ENCODE peak calls at places on chromosomes 16 and 17, in five cellular contexts. I is cardiac fibroblast, X is HL-60, Y is epithelial cell of esophagus, T is heart right ventricle. L is an unnamed sample.

GRCh38 chr17:78879679-78880186 is 23.3 kb downstream of the CEP295NL start:
- DNase-seq in T (peak; percentile 80), X (peak; percentile 48), I (peak; percentile 97), Y (no peak), L (peak; percentile 53)

GRCh38 chr16:24635900-24636610 is 93.4 kb upstream of the TNRC6A start:
- DNase-seq in Y (peak; percentile 83), I (peak; percentile 95), X (no peak), T (peak; percentile 59), L (peak; percentile 72)

GRCh38 chr16:69366431-69366830 is 14.8 kb upstream of the TMED6 start:
- DNase-seq in Y (no peak), X (no peak), T (no peak), I (no peak), L (no peak)

GRCh38 chr16:87499189-87499486 is 6.3 kb upstream of the ZCCHC14 start:
- DNase-seq in X (no peak), Y (peak; percentile 73), I (peak; percentile 93), T (no peak), L (peak; percentile 54)

GRCh38 chr17:79594271-79594670 is 16.6 kb downstream of the RBFOX3 start:
- DNase-seq in X (no peak), T (no peak), I (no peak), Y (no peak), L (no peak)

GRCh38 chr16:24511801-24512200 is 27.6 kb upstream of the RBBP6 start:
- DNase-seq in Y (no peak), T (no peak), X (no peak), I (no peak), L (no peak)

GRCh38 chr17:82320140-82320840 is 2.9 kb upstream of the CD7 start:
- DNase-seq in T (peak; percentile 10), X (no peak), Y (no peak), I (no peak), L (no peak)

GRCh38 chr17:45428954-45429337 is 3.7 kb downstream of the ARHGAP27 start:
- DNase-seq in X (peak; percentile 67), I (no peak), T (no peak), Y (no peak), L (no peak)

GRCh38 chr16:4315185-4316102 is at the start of gene GLIS2:
- DNase-seq in X (no peak), I (peak; percentile 66), Y (peak; percentile 49), T (peak; percentile 76), L (no peak)

GRCh38 chr17:9658593-9659211 is 13.4 kb downstream of the USP43 start:
- DNase-seq in Y (no peak), T (no peak), I (no peak), X (no peak), L (no peak)

GRCh38 chr16:73023752-73024570 is 24.0 kb downstream of the ZFHX3 start:
- DNase-seq in T (no peak), I (no peak), Y (no peak), X (no peak), L (no peak)

GRCh38 chr16:49639739-49640388 is 216.0 kb downstream of the ZNF423 start:
- DNase-seq in T (peak; percentile 76), Y (no peak), X (no peak), I (peak; percentile 74), L (no peak)

GRCh38 chr17:73521376-73521775 is 122.9 kb downstream of the SDK2 start:
- DNase-seq in Y (no peak), X (no peak), T (no peak), I (no peak), L (no peak)

GRCh38 chr17:77345260-77345910 is 204.6 kb downstream of the SEC14L1 start:
- DNase-seq in Y (no peak), X (no peak), T (no peak), I (peak; percentile 35), L (no peak)

GRCh38 chr16:55642611-55643010 is 13.2 kb upstream of the SLC6A2 start:
- DNase-seq in T (no peak), I (no peak), Y (no peak), X (no peak), L (no peak)

GRCh38 chr17:50618300-50618699 is 16.4 kb upstream of the ABCC3 start:
- DNase-seq in I (peak; percentile 48), Y (no peak), X (no peak), T (no peak), L (peak; percentile 25)

GRCh38 chr17:31226950-31227349 is 70.1 kb downstream of the OMG start:
- DNase-seq in I (no peak), Y (no peak), T (no peak), X (no peak), L (no peak)

GRCh38 chr17:42937712-42938596 is 26.3 kb downstream of the AARSD1 start:
- DNase-seq in T (no peak), X (peak; percentile 43), Y (peak; percentile 59), I (peak; percentile 78), L (no peak)

GRCh38 chr17:74116087-74116717 is 87.3 kb upstream of the RPL38 start:
- DNase-seq in X (no peak), I (no peak), T (no peak), Y (no peak), L (no peak)

GRCh38 chr16:21638573-21638975 is 13.8 kb downstream of the IGSF6 start:
- DNase-seq in X (no peak), Y (peak; percentile 95), T (no peak), I (peak; percentile 78), L (no peak)

GRCh38 chr17:49022391-49022941 is 25.3 kb downstream of the IGF2BP1 start:
- DNase-seq in X (no peak), Y (peak; percentile 30), I (peak; percentile 66), T (no peak), L (no peak)

GRCh38 chr17:78351449-78352006 is 8.3 kb downstream of the SOCS3 start:
- DNase-seq in T (peak; percentile 93), Y (peak; percentile 99), I (peak; percentile 96), X (no peak), L (no peak)

GRCh38 chr16:4096509-4096908 is 19.7 kb downstream of the ADCY9 start:
- DNase-seq in I (no peak), T (no peak), Y (no peak), X (no peak), L (no peak)

GRCh38 chr17:21345236-21345635 is 30.9 kb upstream of the KCNJ12 start:
- DNase-seq in I (no peak), T (no peak), Y (peak; percentile 12), X (no peak), L (no peak)

GRCh38 chr17:80204626-80205468 is 15.3 kb downstream of the SGSH start:
- DNase-seq in T (no peak), X (no peak), I (no peak), Y (no peak), L (no peak)

GRCh38 chr16:73510852-73511251 is 462.9 kb upstream of the ZFHX3 start:
- DNase-seq in T (no peak), Y (no peak), I (no peak), X (no peak), L (no peak)

DNA sequence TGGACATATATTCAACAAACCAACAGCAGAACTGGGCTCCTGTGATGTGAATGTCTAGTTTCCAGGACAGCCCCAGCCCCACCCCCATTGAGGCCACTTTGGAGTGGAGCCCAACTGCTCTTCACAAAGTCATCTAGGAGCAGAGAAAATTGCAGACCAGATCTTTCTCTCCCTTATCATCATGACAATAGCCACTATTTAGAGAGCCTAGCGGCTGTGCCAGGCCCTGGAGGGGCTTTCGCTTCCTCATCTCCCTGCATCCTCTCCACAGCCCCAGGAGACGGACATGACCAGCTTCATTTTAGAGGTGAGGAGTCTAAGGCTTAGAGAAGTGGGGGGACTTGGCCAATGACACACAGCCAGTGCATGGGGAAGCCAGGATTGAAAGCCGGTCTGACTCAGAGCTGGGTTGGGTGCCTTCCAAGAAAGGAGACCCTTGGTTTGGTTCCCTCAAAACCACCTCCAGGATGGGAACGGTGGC is 1.4 kb downstream of the PRSS8 start:
- DNase-seq in X (peak; percentile 32), Y (peak; percentile 64), I (no peak), T (no peak), L (no peak)
- H3K4me3 ChIP-seq in X (no peak overlapping the region), Y (peak overlapping the region; percentile 83), I (no peak overlapping the region), T (no peak overlapping the region), L (no peak overlapping the region)

DNA sequence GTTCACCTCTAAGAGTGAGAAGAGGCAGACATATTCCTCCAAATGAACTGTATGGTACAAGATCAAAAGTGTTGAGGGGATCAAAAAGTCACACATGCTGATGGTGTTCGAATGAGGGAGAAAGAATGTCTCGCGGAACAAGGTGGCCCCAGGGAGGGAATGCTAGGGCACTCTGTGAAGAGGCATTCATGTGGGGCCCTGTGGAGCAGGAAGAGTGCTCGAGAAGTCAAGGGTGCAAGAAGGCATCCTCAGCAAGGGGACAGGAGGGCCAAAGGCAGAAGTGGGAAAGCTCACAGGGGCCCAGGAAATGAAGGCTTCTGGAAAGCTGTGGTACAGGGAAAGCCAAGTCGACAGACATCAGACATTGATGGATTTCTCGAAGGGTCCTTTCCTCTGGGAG is 6.1 kb upstream of the MYH3 start:
- DNase-seq in Y (no peak), I (no peak), X (no peak), T (no peak), L (no peak)
- H3K4me3 ChIP-seq in Y (no peak overlapping the region), I (no peak overlapping the region), X (no peak overlapping the region), T (no peak overlapping the region), L (no peak overlapping the region)

GRCh38 chr16:721765-722481 is 977 bp downstream of the ANTKMT start:
- DNase-seq in T (peak; percentile 24), I (no peak), Y (no peak), X (no peak), L (no peak)
- H3K4me3 ChIP-seq in T (peak overlapping the region; percentile 70), I (peak overlapping the region; percentile 77), Y (peak overlapping the region; percentile 22), X (peak overlapping the region; percentile 52), L (peak overlapping the region; percentile 80)

DNA sequence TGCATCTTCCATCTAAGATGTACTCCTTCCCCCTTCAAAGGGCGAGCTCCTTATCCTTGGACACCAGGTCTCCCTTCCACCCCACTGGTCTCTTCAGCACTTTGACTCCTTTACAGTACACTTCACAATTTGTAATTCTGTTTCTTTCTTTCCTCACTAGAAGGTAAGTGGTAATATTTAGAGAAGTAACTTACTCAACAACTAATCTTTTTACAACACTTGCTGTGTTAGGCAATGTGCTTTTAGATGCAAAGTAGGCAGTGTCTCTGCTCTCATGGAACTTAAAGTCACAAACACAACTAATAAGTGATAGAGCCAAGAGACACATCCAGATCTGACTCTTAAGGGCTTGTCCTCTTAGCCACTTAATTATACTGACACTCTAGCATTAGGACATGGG is 6.4 kb downstream of the SIAH1 start:
- DNase-seq in I (no peak), X (peak; percentile 66), T (no peak), Y (no peak), L (no peak)
- H3K4me3 ChIP-seq in I (no peak overlapping the region), X (no peak overlapping the region), T (no peak overlapping the region), Y (no peak overlapping the region), L (no peak overlapping the region)

GRCh38 chr17:41076788-41077187 is 7.2 kb upstream of the KRTAP4-7 start:
- DNase-seq in T (no peak), X (no peak), I (no peak), Y (no peak), L (no peak)

GRCh38 chr17:41082565-41083136 is 1.3 kb upstream of the KRTAP4-7 start:
- DNase-seq in T (no peak), X (no peak), Y (peak; percentile 82), I (no peak), L (no peak)
- H3K4me3 ChIP-seq in T (no peak overlapping the region), X (no peak overlapping the region), Y (no peak overlapping the region), I (no peak overlapping the region), L (no peak overlapping the region)

L was measured in kidney epithelial cell.